ENCODE peak calls at places on chromosomes 7 and 10, in nine cellular contexts. K, S, V, I, N, Y, W, P and X are unnamed samples.

GRCh38 chr10:74081918-74082317 is 68.7 kb downstream of the AP3M1 start:
- DNase-seq in K (no peak), S (no peak), V (no peak), I (no peak), N (no peak), Y (no peak), W (no peak), P (no peak), X (no peak)

GRCh38 chr7:113918946-113919345 is at the start of gene PPP1R3A:
- DNase-seq in K (no peak), S (no peak), V (peak), I (no peak), N (no peak), Y (no peak), W (peak), P (no peak), X (no peak)

GRCh38 chr10:94439275-94439861 is 37.0 kb downstream of the TBC1D12 start:
- DNase-seq in K (peak), S (no peak), V (peak), I (no peak), N (no peak), Y (peak), W (peak), P (no peak), X (no peak)

GRCh38 chr7:1713502-1714484 is 43.7 kb downstream of the ELFN1 start:
- DNase-seq in K (peak), S (no peak), V (no peak), I (no peak), N (peak), Y (no peak), W (peak), P (no peak), X (peak)

GRCh38 chr7:538764-539685 is 19.4 kb upstream of the PDGFA start:
- DNase-seq in K (peak), S (no peak), V (no peak), I (no peak), N (no peak), Y (no peak), W (no peak), P (no peak), X (no peak)

GRCh38 chr10:133017203-133017601 is 70.5 kb upstream of the ADGRA1 start:
- DNase-seq in K (peak), S (no peak), V (no peak), I (no peak), N (no peak), Y (no peak), W (no peak), P (no peak), X (no peak)

GRCh38 chr10:120945182-120945581 is 94.0 kb downstream of the WDR11 start:
- DNase-seq in K (no peak), S (no peak), V (no peak), I (no peak), N (no peak), Y (no peak), W (no peak), P (no peak), X (no peak)

GRCh38 chr10:14153570-14154055 is 177.1 kb downstream of the FRMD4A start:
- DNase-seq in K (peak), S (no peak), V (no peak), I (no peak), N (no peak), Y (no peak), W (peak), P (no peak), X (no peak)

GRCh38 chr7:43302211-43302711 is 189.8 kb downstream of the HECW1 start:
- DNase-seq in K (no peak), S (peak), V (no peak), I (no peak), N (no peak), Y (no peak), W (no peak), P (peak), X (no peak)

GRCh38 chr7:33892945-33893344 is 12.4 kb upstream of the BMPER start:
- DNase-seq in K (peak), S (no peak), V (no peak), I (no peak), N (no peak), Y (no peak), W (peak), P (no peak), X (peak)

GRCh38 chr10:129852829-129853228 is 111.2 kb downstream of the EBF3 start:
- DNase-seq in K (no peak), S (no peak), V (no peak), I (no peak), N (no peak), Y (no peak), W (no peak), P (no peak), X (no peak)

GRCh38 chr10:89085153-89085552 is 94.6 kb downstream of the FAS start:
- DNase-seq in K (no peak), S (no peak), V (no peak), I (no peak), N (no peak), Y (no peak), W (no peak), P (no peak), X (no peak)

GRCh38 chr10:37236093-37236492 is 110.7 kb downstream of the ANKRD30A start:
- DNase-seq in K (no peak), S (no peak), V (no peak), I (no peak), N (no peak), Y (no peak), W (no peak), P (no peak), X (no peak)

GRCh38 chr10:45557275-45557905 is 115.2 kb downstream of the ZFAND4 start:
- DNase-seq in K (no peak), S (no peak), V (no peak), I (no peak), N (no peak), Y (peak), W (no peak), P (no peak), X (no peak)

GRCh38 chr7:135098391-135098790 is 49.5 kb upstream of the TMEM140 start:
- DNase-seq in K (no peak), S (no peak), V (no peak), I (no peak), N (no peak), Y (no peak), W (no peak), P (no peak), X (no peak)

GRCh38 chr10:131174651-131175540 is 136.6 kb downstream of the TCERG1L start:
- DNase-seq in K (peak), S (no peak), V (no peak), I (no peak), N (peak), Y (no peak), W (no peak), P (no peak), X (no peak)

GRCh38 chr10:14050598-14050997 is 280.1 kb downstream of the FRMD4A start:
- DNase-seq in K (no peak), S (no peak), V (no peak), I (no peak), N (no peak), Y (no peak), W (no peak), P (no peak), X (no peak)

GRCh38 chr10:21518629-21519321 is 6.7 kb downstream of the SKIDA1 start:
- DNase-seq in K (peak), S (no peak), V (no peak), I (no peak), N (no peak), Y (no peak), W (no peak), P (no peak), X (no peak)

GRCh38 chr10:3137958-3138726 is 34.4 kb downstream of the PITRM1 start:
- DNase-seq in K (no peak), S (no peak), V (no peak), I (no peak), N (no peak), Y (no peak), W (no peak), P (no peak), X (no peak)

GRCh38 chr7:94061316-94061715 is 57.2 kb upstream of the BET1 start:
- DNase-seq in K (no peak), S (no peak), V (no peak), I (no peak), N (no peak), Y (no peak), W (no peak), P (no peak), X (no peak)